ENCODE peak calls at places on chromosomes 16 and 17, in four cellular contexts. One of them, this sample, is unnamed.

GRCh38 chr16:74607967-74608356 is 1.0 kb upstream of the GLG1 start:
- DNase-seq in fibroblast of pulmonary artery: no peak
- DNase-seq in left ventricle myocardium superior: no peak
- DNase-seq in GM04504: no peak
- DNase-seq in this sample: no peak

GRCh38 chr16:64621616-64622015 is 500.2 kb downstream of the CDH11 start:
- DNase-seq in fibroblast of pulmonary artery: no peak
- DNase-seq in left ventricle myocardium superior: no peak
- DNase-seq in GM04504: no peak
- DNase-seq in this sample: no peak

GRCh38 chr16:72357860-72358259 is 185.9 kb upstream of the PMFBP1 start:
- DNase-seq in fibroblast of pulmonary artery: peak
- DNase-seq in left ventricle myocardium superior: no peak
- DNase-seq in GM04504: no peak
- DNase-seq in this sample: no peak

GRCh38 chr16:57147381-57148191 is 38.3 kb downstream of the PSME3IP1 start:
- DNase-seq in fibroblast of pulmonary artery: peak
- DNase-seq in left ventricle myocardium superior: no peak
- DNase-seq in GM04504: peak
- DNase-seq in this sample: peak

GRCh38 chr17:32998111-32998892 is 6.7 kb downstream of the SPACA3 start:
- DNase-seq in fibroblast of pulmonary artery: peak
- DNase-seq in left ventricle myocardium superior: peak
- DNase-seq in GM04504: peak
- DNase-seq in this sample: peak

GRCh38 chr16:59113009-59113408 is 378.9 kb upstream of the GOT2 start:
- DNase-seq in fibroblast of pulmonary artery: no peak
- DNase-seq in left ventricle myocardium superior: no peak
- DNase-seq in GM04504: no peak
- DNase-seq in this sample: no peak

GRCh38 chr17:42212382-42212781 is 18.1 kb upstream of the GHDC start:
- DNase-seq in fibroblast of pulmonary artery: no peak
- DNase-seq in left ventricle myocardium superior: no peak
- DNase-seq in GM04504: no peak
- DNase-seq in this sample: no peak

GRCh38 chr17:27469256-27469655 is 13.0 kb downstream of the KSR1 start:
- DNase-seq in fibroblast of pulmonary artery: no peak
- DNase-seq in left ventricle myocardium superior: no peak
- DNase-seq in GM04504: no peak
- DNase-seq in this sample: no peak

GRCh38 chr17:18362509-18363020 is 785 bp downstream of the SHMT1 start:
- DNase-seq in fibroblast of pulmonary artery: peak
- DNase-seq in left ventricle myocardium superior: peak
- DNase-seq in GM04504: no peak
- DNase-seq in this sample: peak

GRCh38 chr17:31460226-31460721 is 68.8 kb downstream of the RAB11FIP4 start:
- DNase-seq in fibroblast of pulmonary artery: no peak
- DNase-seq in left ventricle myocardium superior: no peak
- DNase-seq in GM04504: no peak
- DNase-seq in this sample: no peak

GRCh38 chr17:78174332-78174869 is 6.0 kb downstream of the SYNGR2 start:
- DNase-seq in fibroblast of pulmonary artery: no peak
- DNase-seq in left ventricle myocardium superior: peak
- DNase-seq in GM04504: no peak
- DNase-seq in this sample: peak

GRCh38 chr17:82815354-82815753 is 24.5 kb downstream of the ZNF750 start:
- DNase-seq in fibroblast of pulmonary artery: no peak
- DNase-seq in left ventricle myocardium superior: no peak
- DNase-seq in GM04504: no peak
- DNase-seq in this sample: no peak

GRCh38 chr17:12813680-12814079 is 24.4 kb downstream of the ARHGAP44 start:
- DNase-seq in fibroblast of pulmonary artery: no peak
- DNase-seq in left ventricle myocardium superior: no peak
- DNase-seq in GM04504: no peak
- DNase-seq in this sample: no peak

GRCh38 chr17:83083368-83084201 is 4.2 kb downstream of the METRNL start:
- DNase-seq in fibroblast of pulmonary artery: peak
- DNase-seq in left ventricle myocardium superior: peak
- DNase-seq in GM04504: peak
- DNase-seq in this sample: no peak

GRCh38 chr16:10655415-10655977 is 39.2 kb downstream of the TEKT5 start:
- DNase-seq in fibroblast of pulmonary artery: no peak
- DNase-seq in left ventricle myocardium superior: no peak
- DNase-seq in GM04504: no peak
- DNase-seq in this sample: no peak

GRCh38 chr17:40556198-40556661 is 9.0 kb downstream of the CCR7 start:
- DNase-seq in fibroblast of pulmonary artery: no peak
- DNase-seq in left ventricle myocardium superior: no peak
- DNase-seq in GM04504: no peak
- DNase-seq in this sample: no peak

GRCh38 chr17:39791296-39791992 is 53.7 kb downstream of the GRB7 start:
- DNase-seq in fibroblast of pulmonary artery: no peak
- DNase-seq in left ventricle myocardium superior: no peak
- DNase-seq in GM04504: no peak
- DNase-seq in this sample: no peak

GRCh38 chr16:86494565-86495356 is 15.6 kb upstream of the FOXF1 start:
- DNase-seq in fibroblast of pulmonary artery: no peak
- DNase-seq in left ventricle myocardium superior: no peak
- DNase-seq in GM04504: no peak
- DNase-seq in this sample: peak

GRCh38 chr16:27690604-27691003 is 140.7 kb downstream of the KATNIP start:
- DNase-seq in fibroblast of pulmonary artery: peak
- DNase-seq in left ventricle myocardium superior: no peak
- DNase-seq in GM04504: no peak
- DNase-seq in this sample: no peak

GRCh38 chr17:68566145-68566738 is 34.9 kb downstream of the FAM20A start:
- DNase-seq in fibroblast of pulmonary artery: peak
- DNase-seq in left ventricle myocardium superior: no peak
- DNase-seq in GM04504: no peak
- DNase-seq in this sample: no peak

GRCh38 chr16:9090101-9090959 is 1.1 kb upstream of the HAPSTR1 start:
- DNase-seq in fibroblast of pulmonary artery: no peak
- DNase-seq in left ventricle myocardium superior: peak
- DNase-seq in GM04504: no peak
- DNase-seq in this sample: peak

GRCh38 chr17:8123695-8124349 is at the start of gene HES7:
- DNase-seq in fibroblast of pulmonary artery: no peak
- DNase-seq in left ventricle myocardium superior: no peak
- DNase-seq in GM04504: no peak
- DNase-seq in this sample: no peak